ENCODE peak calls at places on chromosomes 5 and 9, in ten cellular contexts. One of them, this sample, is unnamed.

GRCh38 chr5:175895215-175895614 is 23.8 kb downstream of the CPLX2 start:
- DNase-seq in A549: no peak
- DNase-seq in aorta: no peak
- DNase-seq in lower lobe of right lung: no peak
- DNase-seq in mammary epithelial cell: no peak
- DNase-seq in fibroblast of lung: no peak
- DNase-seq in HCT116: no peak
- DNase-seq in lung: no peak
- DNase-seq in CD4-positive, alpha-beta T cell: no peak
- DNase-seq in transverse colon: no peak
- DNase-seq in this sample: no peak

GRCh38 chr5:132812949-132813598 is at the start of gene SOWAHA:
- DNase-seq in HCT116: no peak
- DNase-seq in CD4-positive, alpha-beta T cell: no peak
- DNase-seq in aorta: no peak
- DNase-seq in A549: no peak
- DNase-seq in lung: no peak
- DNase-seq in fibroblast of lung: no peak
- DNase-seq in mammary epithelial cell: no peak
- DNase-seq in transverse colon: peak; percentile 60
- DNase-seq in lower lobe of right lung: no peak
- DNase-seq in this sample: no peak

GRCh38 chr5:31833005-31833404 is 194.1 kb downstream of the PDZD2 start:
- DNase-seq in lung: no peak
- DNase-seq in aorta: no peak
- DNase-seq in HCT116: no peak
- DNase-seq in lower lobe of right lung: no peak
- DNase-seq in CD4-positive, alpha-beta T cell: no peak
- DNase-seq in mammary epithelial cell: no peak
- DNase-seq in A549: no peak
- DNase-seq in transverse colon: no peak
- DNase-seq in fibroblast of lung: peak; percentile 35
- DNase-seq in this sample: no peak

GRCh38 chr9:36093384-36093783 is 43.1 kb upstream of the GLIPR2 start:
- DNase-seq in lung: no peak
- DNase-seq in aorta: no peak
- DNase-seq in transverse colon: no peak
- DNase-seq in HCT116: no peak
- DNase-seq in fibroblast of lung: no peak
- DNase-seq in A549: no peak
- DNase-seq in CD4-positive, alpha-beta T cell: no peak
- DNase-seq in mammary epithelial cell: no peak
- DNase-seq in lower lobe of right lung: no peak
- DNase-seq in this sample: no peak

GRCh38 chr9:111957856-111958631 is 61.4 kb downstream of the UGCG start:
- DNase-seq in transverse colon: no peak
- DNase-seq in fibroblast of lung: peak; percentile 99
- DNase-seq in mammary epithelial cell: peak; percentile 96
- DNase-seq in HCT116: no peak
- DNase-seq in A549: peak; percentile 61
- DNase-seq in CD4-positive, alpha-beta T cell: no peak
- DNase-seq in aorta: no peak
- DNase-seq in lung: no peak
- DNase-seq in lower lobe of right lung: no peak
- DNase-seq in this sample: peak; percentile 99

GRCh38 chr5:36656556-36656955 is 50.1 kb downstream of the SLC1A3 start:
- DNase-seq in lung: no peak
- DNase-seq in fibroblast of lung: no peak
- DNase-seq in lower lobe of right lung: no peak
- DNase-seq in CD4-positive, alpha-beta T cell: no peak
- DNase-seq in A549: no peak
- DNase-seq in mammary epithelial cell: peak; percentile 32
- DNase-seq in aorta: no peak
- DNase-seq in transverse colon: no peak
- DNase-seq in HCT116: no peak
- DNase-seq in this sample: peak; percentile 42

GRCh38 chr5:163727028-163727427 is 221.6 kb downstream of the MAT2B start:
- DNase-seq in lower lobe of right lung: no peak
- DNase-seq in mammary epithelial cell: no peak
- DNase-seq in lung: no peak
- DNase-seq in aorta: no peak
- DNase-seq in A549: no peak
- DNase-seq in HCT116: no peak
- DNase-seq in CD4-positive, alpha-beta T cell: no peak
- DNase-seq in fibroblast of lung: no peak
- DNase-seq in transverse colon: peak; percentile 19
- DNase-seq in this sample: no peak

GRCh38 chr5:168844566-168845296 is 265.6 kb upstream of the PANK3 start:
- DNase-seq in A549: no peak
- DNase-seq in fibroblast of lung: no peak
- DNase-seq in aorta: no peak
- DNase-seq in lung: no peak
- DNase-seq in mammary epithelial cell: no peak
- DNase-seq in transverse colon: no peak
- DNase-seq in CD4-positive, alpha-beta T cell: no peak
- DNase-seq in lower lobe of right lung: no peak
- DNase-seq in HCT116: no peak
- DNase-seq in this sample: no peak

GRCh38 chr5:14145356-14146334 is 2.5 kb downstream of the TRIO start:
- DNase-seq in transverse colon: no peak
- DNase-seq in fibroblast of lung: peak; percentile 85
- DNase-seq in mammary epithelial cell: no peak
- DNase-seq in aorta: no peak
- DNase-seq in HCT116: no peak
- DNase-seq in CD4-positive, alpha-beta T cell: no peak
- DNase-seq in lower lobe of right lung: no peak
- DNase-seq in A549: no peak
- DNase-seq in lung: no peak
- DNase-seq in this sample: no peak

GRCh38 chr5:73215525-73215890 is 42.5 kb downstream of the TMEM174 start:
- DNase-seq in CD4-positive, alpha-beta T cell: no peak
- DNase-seq in transverse colon: no peak
- DNase-seq in aorta: no peak
- DNase-seq in lower lobe of right lung: no peak
- DNase-seq in lung: no peak
- DNase-seq in fibroblast of lung: no peak
- DNase-seq in A549: no peak
- DNase-seq in mammary epithelial cell: no peak
- DNase-seq in HCT116: no peak
- DNase-seq in this sample: no peak
- H3K27ac ChIP-seq in CD4-positive, alpha-beta T cell: no peak overlapping the region
- H3K27ac ChIP-seq in transverse colon: no peak overlapping the region
- H3K27ac ChIP-seq in aorta: no peak overlapping the region
- H3K27ac ChIP-seq in lower lobe of right lung: no peak overlapping the region
- H3K27ac ChIP-seq in lung: no peak overlapping the region
- H3K27ac ChIP-seq in fibroblast of lung: no peak overlapping the region
- H3K27ac ChIP-seq in A549: peak overlapping the region; percentile 96
- H3K27ac ChIP-seq in mammary epithelial cell: no peak overlapping the region
- H3K27ac ChIP-seq in HCT116: peak overlapping the region; percentile 41
- H3K27ac ChIP-seq in this sample: no peak overlapping the region

GRCh38 chr5:10768304-10768899 is 7.4 kb upstream of the DAP start:
- DNase-seq in lower lobe of right lung: no peak
- DNase-seq in transverse colon: no peak
- DNase-seq in A549: no peak
- DNase-seq in lung: no peak
- DNase-seq in HCT116: no peak
- DNase-seq in mammary epithelial cell: no peak
- DNase-seq in aorta: no peak
- DNase-seq in CD4-positive, alpha-beta T cell: no peak
- DNase-seq in fibroblast of lung: no peak
- DNase-seq in this sample: no peak
- H3K27ac ChIP-seq in lower lobe of right lung: no peak overlapping the region
- H3K27ac ChIP-seq in transverse colon: no peak overlapping the region
- H3K27ac ChIP-seq in A549: no peak overlapping the region
- H3K27ac ChIP-seq in lung: no peak overlapping the region
- H3K27ac ChIP-seq in HCT116: no peak overlapping the region
- H3K27ac ChIP-seq in mammary epithelial cell: no peak overlapping the region
- H3K27ac ChIP-seq in aorta: no peak overlapping the region
- H3K27ac ChIP-seq in CD4-positive, alpha-beta T cell: no peak overlapping the region
- H3K27ac ChIP-seq in fibroblast of lung: no peak overlapping the region
- H3K27ac ChIP-seq in this sample: no peak overlapping the region

DNA sequence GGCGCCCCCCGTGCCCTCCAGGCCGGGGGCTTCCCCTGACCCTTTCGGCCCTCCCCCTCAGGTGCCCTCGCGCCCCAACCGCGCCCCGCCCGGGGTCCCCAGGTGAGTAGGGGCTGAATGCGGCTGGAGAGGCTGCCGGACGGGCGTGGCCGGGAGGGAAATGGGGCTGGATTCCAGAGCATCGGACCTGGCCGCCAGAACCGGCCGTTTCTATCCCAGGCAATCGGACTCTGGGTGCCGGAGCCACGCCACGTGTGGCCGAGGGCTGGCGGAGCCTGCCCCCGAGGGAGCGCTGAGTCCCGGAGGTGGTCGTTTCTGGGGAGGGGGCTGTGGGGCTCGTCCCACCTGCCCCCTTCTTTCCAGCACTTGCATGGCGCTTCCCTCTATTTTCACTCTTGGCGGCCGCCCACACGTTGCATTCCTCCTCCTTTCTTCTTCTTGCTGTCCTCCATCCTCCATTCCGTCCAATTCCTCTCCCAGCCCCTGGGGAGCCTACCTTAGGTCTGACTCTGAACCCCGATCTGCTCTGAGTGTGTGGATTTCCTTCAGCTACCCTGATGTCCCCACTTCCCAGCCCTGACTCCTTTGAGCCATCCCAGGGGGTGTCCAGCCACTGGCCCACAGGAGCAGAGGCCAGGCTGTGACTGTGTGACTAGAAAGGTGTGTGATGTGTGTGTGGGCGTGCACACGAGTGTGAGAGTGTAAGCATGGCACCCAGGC is 24.8 kb downstream of the GOLGA2 start:
- DNase-seq in aorta: no peak
- DNase-seq in lower lobe of right lung: no peak
- DNase-seq in A549: no peak
- DNase-seq in fibroblast of lung: no peak
- DNase-seq in mammary epithelial cell: no peak
- DNase-seq in HCT116: no peak
- DNase-seq in CD4-positive, alpha-beta T cell: no peak
- DNase-seq in transverse colon: no peak
- DNase-seq in lung: no peak
- DNase-seq in this sample: no peak
- H3K27ac ChIP-seq in aorta: no peak overlapping the region
- H3K27ac ChIP-seq in lower lobe of right lung: no peak overlapping the region
- H3K27ac ChIP-seq in A549: no peak overlapping the region
- H3K27ac ChIP-seq in fibroblast of lung: no peak overlapping the region
- H3K27ac ChIP-seq in mammary epithelial cell: peak overlapping the region; percentile 22
- H3K27ac ChIP-seq in HCT116: peak overlapping the region; percentile 84
- H3K27ac ChIP-seq in CD4-positive, alpha-beta T cell: no peak overlapping the region
- H3K27ac ChIP-seq in transverse colon: no peak overlapping the region
- H3K27ac ChIP-seq in lung: no peak overlapping the region
- H3K27ac ChIP-seq in this sample: peak overlapping the region; percentile 13

GRCh38 chr9:114805670-114806551 is at the start of gene TNFSF15:
- DNase-seq in A549: peak; percentile 40
- DNase-seq in CD4-positive, alpha-beta T cell: no peak
- DNase-seq in lower lobe of right lung: peak; percentile 70
- DNase-seq in HCT116: no peak
- DNase-seq in mammary epithelial cell: peak; percentile 82
- DNase-seq in fibroblast of lung: peak; percentile 56
- DNase-seq in aorta: peak; percentile 47
- DNase-seq in lung: peak; percentile 59
- DNase-seq in transverse colon: peak; percentile 54
- DNase-seq in this sample: peak; percentile 79
- H3K27ac ChIP-seq in A549: peak within 1 kb of the TSS; percentile 85
- H3K27ac ChIP-seq in CD4-positive, alpha-beta T cell: no peak within 1 kb of the TSS
- H3K27ac ChIP-seq in lower lobe of right lung: peak within 1 kb of the TSS; percentile 79
- H3K27ac ChIP-seq in HCT116: no peak within 1 kb of the TSS
- H3K27ac ChIP-seq in mammary epithelial cell: peak within 1 kb of the TSS; percentile 64
- H3K27ac ChIP-seq in fibroblast of lung: no peak within 1 kb of the TSS
- H3K27ac ChIP-seq in aorta: no peak within 1 kb of the TSS
- H3K27ac ChIP-seq in lung: peak within 1 kb of the TSS; percentile 92
- H3K27ac ChIP-seq in transverse colon: peak within 1 kb of the TSS; percentile 62
- H3K27ac ChIP-seq in this sample: no peak within 1 kb of the TSS

GRCh38 chr9:69184266-69184665 is 10.2 kb downstream of the TJP2 start:
- DNase-seq in HCT116: no peak
- DNase-seq in A549: no peak
- DNase-seq in lung: no peak
- DNase-seq in fibroblast of lung: no peak
- DNase-seq in aorta: no peak
- DNase-seq in lower lobe of right lung: no peak
- DNase-seq in mammary epithelial cell: no peak
- DNase-seq in CD4-positive, alpha-beta T cell: no peak
- DNase-seq in transverse colon: no peak
- DNase-seq in this sample: no peak

GRCh38 chr9:69180200-69180599 is 6.1 kb downstream of the TJP2 start:
- DNase-seq in CD4-positive, alpha-beta T cell: no peak
- DNase-seq in HCT116: no peak
- DNase-seq in lung: no peak
- DNase-seq in fibroblast of lung: no peak
- DNase-seq in aorta: no peak
- DNase-seq in A549: no peak
- DNase-seq in mammary epithelial cell: no peak
- DNase-seq in transverse colon: no peak
- DNase-seq in lower lobe of right lung: no peak
- DNase-seq in this sample: no peak

GRCh38 chr9:69179037-69179436 is 5.0 kb downstream of the TJP2 start:
- DNase-seq in CD4-positive, alpha-beta T cell: no peak
- DNase-seq in aorta: no peak
- DNase-seq in transverse colon: no peak
- DNase-seq in lower lobe of right lung: no peak
- DNase-seq in mammary epithelial cell: no peak
- DNase-seq in A549: no peak
- DNase-seq in lung: no peak
- DNase-seq in fibroblast of lung: no peak
- DNase-seq in HCT116: no peak
- DNase-seq in this sample: no peak

GRCh38 chr9:69180670-69181069 is 6.6 kb downstream of the TJP2 start:
- DNase-seq in transverse colon: peak; percentile 22
- DNase-seq in HCT116: peak; percentile 83
- DNase-seq in aorta: peak; percentile 75
- DNase-seq in lower lobe of right lung: no peak
- DNase-seq in A549: peak; percentile 86
- DNase-seq in CD4-positive, alpha-beta T cell: peak; percentile 24
- DNase-seq in fibroblast of lung: peak; percentile 99
- DNase-seq in lung: peak; percentile 58
- DNase-seq in mammary epithelial cell: peak; percentile 98
- DNase-seq in this sample: peak; percentile 96

DNA sequence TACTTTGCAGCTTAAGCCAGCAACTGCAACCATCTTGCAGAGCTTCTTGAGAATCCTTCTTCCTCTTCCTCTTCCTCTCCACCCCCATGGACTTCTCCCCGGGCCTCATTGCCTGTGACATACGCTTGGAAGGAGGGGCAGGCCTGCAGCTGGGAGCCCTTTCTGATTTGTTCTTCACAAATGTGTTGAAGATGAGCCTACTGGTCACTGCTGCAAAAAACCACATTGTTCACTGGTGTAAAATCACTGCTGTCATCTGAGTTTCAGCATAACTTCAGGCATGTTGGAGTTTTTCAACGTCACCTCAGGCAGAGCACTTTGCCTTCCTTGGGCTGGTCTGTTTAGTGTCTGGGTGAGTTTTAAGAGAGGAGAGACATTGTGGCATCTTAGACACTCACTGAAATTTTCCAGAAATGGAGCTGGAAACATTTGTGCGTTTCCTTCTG is 7.9 kb downstream of the TJP2 start:
- DNase-seq in transverse colon: no peak
- DNase-seq in lung: no peak
- DNase-seq in mammary epithelial cell: no peak
- DNase-seq in HCT116: no peak
- DNase-seq in fibroblast of lung: no peak
- DNase-seq in lower lobe of right lung: no peak
- DNase-seq in A549: no peak
- DNase-seq in aorta: no peak
- DNase-seq in CD4-positive, alpha-beta T cell: no peak
- DNase-seq in this sample: no peak
- H3K27ac ChIP-seq in transverse colon: peak overlapping the region; percentile 32
- H3K27ac ChIP-seq in lung: peak overlapping the region; percentile 64
- H3K27ac ChIP-seq in mammary epithelial cell: peak overlapping the region; percentile 99
- H3K27ac ChIP-seq in HCT116: no peak overlapping the region
- H3K27ac ChIP-seq in fibroblast of lung: peak overlapping the region; percentile 61
- H3K27ac ChIP-seq in lower lobe of right lung: peak overlapping the region; percentile 56
- H3K27ac ChIP-seq in A549: peak overlapping the region; percentile 0
- H3K27ac ChIP-seq in aorta: no peak overlapping the region
- H3K27ac ChIP-seq in CD4-positive, alpha-beta T cell: no peak overlapping the region
- H3K27ac ChIP-seq in this sample: peak overlapping the region; percentile 90

This sample was measured in foreskin keratinocyte.